ENCODE peak calls at places on chromosomes 2 and 18, in four cellular contexts. O is H1, S is GM12878, V is HepG2. W is an unnamed sample.

GRCh38 chr18:3058328-3059191 is 45.6 kb upstream of the LPIN2 start:
- DNase-seq in O (no peak), S (no peak), V (peak), W (no peak)

GRCh38 chr2:47402555-47402804 is 476 bp upstream of the MSH2 start:
- DNase-seq in O (no peak), S (no peak), V (no peak), W (no peak)

GRCh38 chr2:216388046-216388884 is 16.0 kb upstream of the MARCHF4 start:
- DNase-seq in O (no peak), S (peak), V (no peak), W (no peak)

GRCh38 chr18:53629356-53629755 is 595.1 kb downstream of the MBD2 start:
- DNase-seq in O (no peak), S (no peak), V (no peak), W (no peak)

GRCh38 chr2:230224458-230224857 is 1.1 kb upstream of the SP140 start:
- DNase-seq in O (no peak), S (no peak), V (no peak), W (no peak)

GRCh38 chr2:34105015-34105767 is 506.1 kb upstream of the FAM98A start:
- DNase-seq in O (no peak), S (no peak), V (no peak), W (no peak)

GRCh38 chr2:222146488-222146887 is 152.3 kb downstream of the PAX3 start:
- DNase-seq in O (no peak), S (no peak), V (no peak), W (no peak)

GRCh38 chr2:69773201-69773600 is 31.3 kb downstream of the ANXA4 start:
- DNase-seq in O (no peak), S (no peak), V (no peak), W (no peak)

GRCh38 chr2:146979746-146980145 is 865.1 kb upstream of the ACVR2A start:
- DNase-seq in O (no peak), S (no peak), V (no peak), W (no peak)

GRCh38 chr2:128447538-128447885 is 128.8 kb upstream of the HS6ST1 start:
- DNase-seq in O (no peak), S (no peak), V (no peak), W (no peak)

GRCh38 chr18:55466789-55467188 is 121.2 kb downstream of the TCF4 start:
- DNase-seq in O (no peak), S (no peak), V (no peak), W (no peak)

GRCh38 chr2:27823135-27823534 is 51.6 kb downstream of the MRPL33 start:
- DNase-seq in O (no peak), S (no peak), V (no peak), W (no peak)

GRCh38 chr2:46847726-46848421 is 67.7 kb downstream of the MCFD2 start:
- DNase-seq in O (no peak), S (no peak), V (no peak), W (no peak)

GRCh38 chr2:188471166-188471565 is 179.5 kb downstream of the GULP1 start:
- DNase-seq in O (no peak), S (no peak), V (no peak), W (no peak)
- TF ChIP-seq BRCA1 in O (no peak), S (no peak), V (no peak), W (no peak)

GRCh38 chr18:13726228-13726971 is at the start of the genes FAM210A and RNMT:
- DNase-seq in O (peak), S (peak), V (peak), W (peak)
- TF ChIP-seq CTCF in O (no peak), S (peak), V (peak), W (no peak)

GRCh38 chr2:98188351-98189046 is 101.5 kb downstream of the VWA3B start:
- DNase-seq in O (no peak), S (no peak), V (peak), W (no peak)
- TF ChIP-seq ATF3 in O (no peak), S (no peak), V (no peak), W (no peak)

GRCh38 chr2:179447426-179447825 is 182.8 kb upstream of the SESTD1 start:
- DNase-seq in O (no peak), S (no peak), V (no peak), W (no peak)
- TF ChIP-seq BRCA1 in O (no peak), S (no peak), V (no peak), W (no peak)

GRCh38 chr2:107108556-107108955 is 222.6 kb upstream of the ST6GAL2 start:
- DNase-seq in O (no peak), S (no peak), V (no peak), W (no peak)
- TF ChIP-seq CTCF in O (no peak), S (no peak), V (no peak), W (no peak)

GRCh38 chr2:148875387-148876051 is 492 bp downstream of the KIF5C start:
- DNase-seq in O (no peak), S (no peak), V (no peak), W (no peak)

GRCh38 chr2:148876589-148877402 is 1.8 kb downstream of the KIF5C start:
- DNase-seq in O (peak), S (no peak), V (peak), W (peak)

GRCh38 chr2:148877403-148877740 is 2.3 kb downstream of the KIF5C start:
- DNase-seq in O (no peak), S (no peak), V (no peak), W (no peak)

GRCh38 chr2:148874868-148875341 is at the start of gene KIF5C:
- DNase-seq in O (peak), S (peak), V (peak), W (peak)

DNA sequence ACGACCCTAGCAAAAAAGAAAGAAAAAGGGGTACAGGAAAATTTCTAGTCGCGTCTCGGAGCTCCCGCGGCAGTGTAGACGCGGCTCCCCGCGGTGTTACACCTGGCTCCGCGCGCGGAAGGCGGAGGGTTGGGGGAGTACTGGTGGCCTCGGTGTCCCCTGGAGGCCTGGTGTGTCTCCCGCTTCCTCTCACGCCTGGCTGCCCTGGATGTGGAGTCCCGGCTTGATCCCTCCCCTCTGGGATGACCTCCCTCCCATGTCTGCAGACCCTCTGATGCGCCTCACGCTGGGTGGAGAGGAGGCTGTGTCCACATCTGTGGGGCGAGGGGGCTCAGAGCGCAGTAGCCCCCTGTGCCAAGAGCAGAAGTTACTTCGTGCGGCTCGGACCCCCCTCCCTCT is 1.2 kb downstream of the KIF5C start:
- DNase-seq in O (no peak), S (no peak), V (no peak), W (no peak)
- TF ChIP-seq ATF3 in O (no peak), S (no peak), V (no peak), W (no peak)